ENCODE peak calls at places on chromosomes 11 and 22, in nine cellular contexts. F is stimulated activated CD4-positive, alpha-beta T cell treated with anti-CD3 and anti-CD28 coated beads, TNF-alpha, amount 100 ng/mL, for 48 hours; I is NCI-H1694 treated with DMSO at 0.1 percent for 48 hours; W is T-helper 2 cell; B is COLO829; X is NCI-H1092 treated with DMSO at 0.1 percent for 48 hours; H is SHP77 treated with DMSO at 0.1 percent for 48 hours; K is NCI-H2227 treated with DMSO at 0.1 percent for 48 hours; V is GM04504. P is an unnamed sample.
A peak's percentile ranks its signal among the peaks of the same experiment; 100 is the strongest.

GRCh38 chr11:132623496-132623895 is 908.8 kb downstream of the OPCML start:
- DNase-seq in B (no peak), F (no peak), I (peak; percentile 67), X (peak; percentile 81), W (no peak), K (no peak), V (no peak), H (no peak), P (no peak)

GRCh38 chr11:95520765-95521542 is 268.6 kb downstream of the FAM76B start:
- DNase-seq in H (no peak), F (no peak), I (no peak), X (no peak), K (no peak), V (no peak), B (no peak), W (no peak), P (no peak)

GRCh38 chr11:95358516-95359322 is 127.7 kb upstream of the SESN3 start:
- DNase-seq in V (no peak), F (no peak), K (no peak), X (no peak), H (no peak), B (no peak), I (no peak), W (no peak), P (peak; percentile 8)

GRCh38 chr11:66617148-66617814 is 851 bp downstream of the RBM14 start:
- DNase-seq in X (no peak), B (no peak), W (peak; percentile 25), I (no peak), F (no peak), K (no peak), H (no peak), V (peak; percentile 25), P (no peak)

GRCh38 chr22:27993774-27994350 is 74.8 kb upstream of the PITPNB start:
- DNase-seq in K (no peak), X (no peak), W (no peak), V (no peak), H (no peak), B (no peak), F (no peak), I (no peak), P (no peak)

GRCh38 chr11:66548041-66548440 is 1.3 kb downstream of the ACTN3 start:
- DNase-seq in B (no peak), K (no peak), W (no peak), H (no peak), X (no peak), V (no peak), F (no peak), I (peak; percentile 30), P (no peak)

GRCh38 chr11:1478011-1478410 is 8.6 kb downstream of the MOB2 start:
- DNase-seq in W (no peak), H (no peak), F (no peak), V (no peak), X (no peak), K (no peak), B (no peak), I (no peak), P (no peak)

GRCh38 chr22:19632671-19633148 is 81.6 kb upstream of the SEPTIN5 start:
- DNase-seq in H (no peak), K (no peak), I (peak; percentile 48), V (no peak), X (no peak), F (no peak), W (no peak), B (no peak), P (peak; percentile 63)

GRCh38 chr11:69380921-69381581 is 87.1 kb downstream of the MYEOV start:
- DNase-seq in K (no peak), B (no peak), F (no peak), H (no peak), W (no peak), I (no peak), X (no peak), V (no peak), P (no peak)

GRCh38 chr11:65334696-65335295 is 1.1 kb downstream of the DPF2 start:
- DNase-seq in I (no peak), X (no peak), V (no peak), W (no peak), B (no peak), K (peak; percentile 60), H (no peak), F (no peak), P (no peak)

P was measured in DMS 273 treated with DMSO at 0.1 percent for 48 hours.